ENCODE peak calls at places on chromosomes 13 and 19, in nine cellular contexts. Z, U, K, C, T, B, E, V and R are unnamed samples.

GRCh38 chr13:110341445-110342247 is 34.6 kb downstream of the COL4A2 start:
- DNase-seq in Z (no peak), U (no peak), K (no peak), C (no peak), T (no peak), B (peak), E (no peak), V (no peak), R (no peak)

GRCh38 chr13:78787189-78787588 is 128.2 kb upstream of the OBI1 start:
- DNase-seq in Z (no peak), U (no peak), K (no peak), C (no peak), T (no peak), B (no peak), E (no peak), V (no peak), R (no peak)

GRCh38 chr13:19601749-19602725 is 31.4 kb upstream of the MPHOSPH8 start:
- DNase-seq in Z (peak), U (no peak), K (no peak), C (no peak), T (no peak), B (no peak), E (peak), V (peak), R (peak)

GRCh38 chr13:84443463-84443862 is 561.2 kb upstream of the SLITRK1 start:
- DNase-seq in Z (no peak), U (no peak), K (no peak), C (no peak), T (no peak), B (no peak), E (no peak), V (no peak), R (no peak)

GRCh38 chr13:48457578-48458242 is 44.8 kb upstream of the LPAR6 start:
- DNase-seq in Z (no peak), U (no peak), K (no peak), C (no peak), T (no peak), B (no peak), E (no peak), V (no peak), R (no peak)

GRCh38 chr19:13441810-13442512 is 64.3 kb downstream of the CACNA1A start:
- DNase-seq in Z (no peak), U (no peak), K (peak), C (no peak), T (peak), B (no peak), E (peak), V (peak), R (peak)

GRCh38 chr19:44609219-44609618 is 4.1 kb upstream of the IGSF23 start:
- DNase-seq in Z (no peak), U (no peak), K (no peak), C (no peak), T (no peak), B (no peak), E (no peak), V (no peak), R (no peak)

GRCh38 chr19:11279505-11280236 is 16.3 kb upstream of the TSPAN16 start:
- DNase-seq in Z (no peak), U (no peak), K (no peak), C (no peak), T (peak), B (no peak), E (no peak), V (no peak), R (no peak)

GRCh38 chr13:72970956-72971355 is 87.8 kb upstream of the KLF5 start:
- DNase-seq in Z (no peak), U (peak), K (no peak), C (no peak), T (peak), B (no peak), E (no peak), V (no peak), R (no peak)